ENCODE peak calls at places on chromosomes 16 and 17, in five cellular contexts. I is endothelial cell, L is suprapubic skin, H is heart right ventricle, Q is Peyer's patch. X is an unnamed sample.

GRCh38 chr17:19381361-19381740 is 3.1 kb downstream of the MAPK7 start:
- DNase-seq in I (no peak), L (no peak), H (no peak), Q (peak; percentile 42), X (no peak)

GRCh38 chr16:11263737-11264136 is 5.4 kb downstream of the TNP2 start:
- DNase-seq in I (no peak), L (no peak), H (no peak), Q (no peak), X (no peak)

GRCh38 chr16:31284926-31285325 is 25.2 kb downstream of the ITGAM start:
- DNase-seq in I (no peak), L (no peak), H (no peak), Q (no peak), X (no peak)

GRCh38 chr16:79519448-79519847 is 81.1 kb downstream of the MAF start:
- DNase-seq in I (no peak), L (no peak), H (no peak), Q (peak; percentile 61), X (no peak)

GRCh38 chr17:66508896-66509843 is 206.8 kb downstream of the PRKCA start:
- DNase-seq in I (no peak), L (no peak), H (no peak), Q (peak; percentile 80), X (no peak)

GRCh38 chr17:60717814-60718213 is 40.2 kb downstream of the BCAS3 start:
- DNase-seq in I (no peak), L (no peak), H (no peak), Q (no peak), X (no peak)

GRCh38 chr16:67208525-67208896 is 9.6 kb downstream of the ELMO3 start:
- DNase-seq in I (no peak), L (no peak), H (no peak), Q (no peak), X (no peak)

GRCh38 chr16:21104124-21104860 is 46.4 kb downstream of the DNAH3 start:
- DNase-seq in I (peak; percentile 39), L (no peak), H (peak; percentile 13), Q (no peak), X (no peak)

GRCh38 chr17:75557075-75557851 is 30.3 kb upstream of the MYO15B start:
- DNase-seq in I (no peak), L (no peak), H (no peak), Q (peak; percentile 77), X (peak; percentile 61)

GRCh38 chr17:39716073-39716818 is 14.1 kb downstream of the MIEN1 start:
- DNase-seq in I (no peak), L (no peak), H (no peak), Q (no peak), X (no peak)

GRCh38 chr17:34730816-34731215 is 151.4 kb downstream of the TMEM132E start:
- DNase-seq in I (no peak), L (peak; percentile 47), H (no peak), Q (no peak), X (no peak)

GRCh38 chr17:77708049-77708448 is 250.5 kb upstream of the TNRC6C start:
- DNase-seq in I (no peak), L (no peak), H (no peak), Q (no peak), X (no peak)

GRCh38 chr17:48491527-48492273 is 39.1 kb downstream of the HOXB1 start:
- DNase-seq in I (no peak), L (no peak), H (no peak), Q (no peak), X (no peak)

GRCh38 chr16:23716484-23716883 is 3.5 kb upstream of the ERN2 start:
- DNase-seq in I (no peak), L (no peak), H (no peak), Q (no peak), X (no peak)

GRCh38 chr16:24255446-24256352 is at the start of gene CACNG3:
- DNase-seq in I (peak; percentile 83), L (no peak), H (peak; percentile 36), Q (no peak), X (peak; percentile 97)

GRCh38 chr16:81095953-81096714 is at the start of gene GCSH:
- DNase-seq in I (peak; percentile 99), L (peak; percentile 99), H (peak; percentile 99), Q (peak; percentile 99), X (peak; percentile 99)

GRCh38 chr16:30958164-30959083 is 870 bp downstream of the SETD1A start:
- DNase-seq in I (peak; percentile 66), L (no peak), H (peak; percentile 58), Q (peak; percentile 66), X (no peak)

GRCh38 chr16:2426941-2427361 is 2.3 kb upstream of the CCNF start:
- DNase-seq in I (no peak), L (no peak), H (no peak), Q (no peak), X (no peak)
- TF ChIP-seq CTCF in I (no peak), L (no peak), H (no peak), Q (no peak), X (no peak)

GRCh38 chr17:9226794-9227135 is 205.5 kb downstream of the NTN1 start:
- DNase-seq in I (no peak), L (no peak), H (no peak), Q (no peak), X (no peak)

GRCh38 chr17:9226130-9226793 is 205.0 kb downstream of the NTN1 start:
- DNase-seq in I (no peak), L (no peak), H (no peak), Q (no peak), X (no peak)

GRCh38 chr17:9224485-9224884 is 203.2 kb downstream of the NTN1 start:
- DNase-seq in I (no peak), L (no peak), H (no peak), Q (no peak), X (no peak)

GRCh38 chr17:9223531-9223930 is 202.2 kb downstream of the NTN1 start:
- DNase-seq in I (no peak), L (no peak), H (no peak), Q (no peak), X (no peak)

GRCh38 chr17:9225305-9226101 is 204.2 kb downstream of the NTN1 start:
- DNase-seq in I (no peak), L (no peak), H (no peak), Q (no peak), X (no peak)
- TF ChIP-seq CTCF in I (no peak), L (no peak), H (no peak), Q (no peak), X (no peak)

GRCh38 chr17:28193241-28193640 is 125.8 kb upstream of the TMEM97 start:
- DNase-seq in I (no peak), L (no peak), H (peak; percentile 4), Q (peak; percentile 51), X (no peak)
- TF ChIP-seq CTCF in I (no peak), L (no peak), H (no peak), Q (no peak), X (no peak)

GRCh38 chr17:45814622-45815606 is 29.8 kb upstream of the SPPL2C start:
- DNase-seq in I (no peak), L (no peak), H (no peak), Q (no peak), X (no peak)

GRCh38 chr17:45808845-45809244 is 24.7 kb downstream of the CRHR1 start:
- DNase-seq in I (no peak), L (no peak), H (no peak), Q (no peak), X (no peak)

GRCh38 chr17:45809484-45809883 is 25.4 kb downstream of the CRHR1 start:
- DNase-seq in I (no peak), L (no peak), H (no peak), Q (no peak), X (no peak)

GRCh38 chr17:45813051-45813731 is 29.1 kb downstream of the CRHR1 start:
- DNase-seq in I (peak; percentile 73), L (no peak), H (no peak), Q (no peak), X (peak; percentile 78)

DNA sequence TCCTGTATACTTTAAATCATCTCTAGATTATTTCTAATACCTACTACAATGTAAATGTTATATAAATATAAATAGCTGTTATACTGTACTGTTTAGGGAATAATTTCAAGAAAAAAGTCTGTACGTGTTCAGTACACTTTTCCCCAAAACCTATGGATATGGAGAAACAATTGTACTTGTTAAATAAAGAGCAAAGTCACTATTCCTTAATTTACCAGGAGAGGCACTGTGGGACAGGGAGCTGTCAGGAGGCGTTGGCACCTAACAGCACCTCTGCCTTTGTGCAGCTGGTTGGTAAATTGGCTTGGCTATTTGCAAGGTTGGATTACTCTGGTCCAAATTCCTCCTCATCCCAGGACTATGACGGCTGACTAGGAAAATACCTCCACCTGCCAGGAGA is 28.0 kb downstream of the CRHR1 start:
- DNase-seq in I (no peak), L (no peak), H (no peak), Q (no peak), X (no peak)
- TF ChIP-seq CTCF in I (no peak), L (no peak), H (peak; percentile 24), Q (no peak), X (peak; percentile 21)

DNA sequence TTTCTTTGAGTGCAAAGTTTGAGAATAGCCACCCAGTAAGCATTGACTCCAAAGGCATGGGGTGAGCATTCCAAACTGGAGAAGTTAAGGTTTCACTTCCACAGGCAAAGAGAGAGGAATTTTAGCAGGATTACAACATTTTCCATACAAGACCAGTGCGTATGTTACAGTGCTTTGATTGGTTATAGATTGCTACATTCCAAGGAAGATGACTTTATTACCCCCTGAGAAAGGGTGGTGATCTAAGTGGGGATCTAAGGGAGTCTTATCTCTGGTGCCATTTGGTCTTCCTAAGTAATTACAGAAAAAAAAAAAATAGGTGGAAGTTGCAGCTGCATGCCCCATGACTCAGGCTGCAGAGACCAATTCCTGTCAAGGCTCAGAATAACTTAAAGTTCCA is 11.3 kb downstream of the SLC46A1 start:
- DNase-seq in I (no peak), L (no peak), H (no peak), Q (no peak), X (no peak)
- TF ChIP-seq CTCF in I (no peak), L (no peak), H (no peak), Q (no peak), X (no peak)

X was measured in nephron progenitor cell.